ENCODE peak calls at places on chromosomes 12 and 14, in four cellular contexts. J is adipocyte, A is T-helper 9 cell, N is NCI-H2081. O is an unnamed sample.

GRCh38 chr14:104358528-104359300 is 220.3 kb downstream of the KIF26A start:
- DNase-seq in J (no peak), A (no peak), N (no peak), O (no peak)

GRCh38 chr12:70609203-70609602 is 28.0 kb downstream of the PTPRB start:
- DNase-seq in J (no peak), A (no peak), N (no peak), O (no peak)

GRCh38 chr14:68627868-68628604 is 164.8 kb downstream of the ZFP36L1 start:
- DNase-seq in J (no peak), A (peak), N (no peak), O (no peak)

GRCh38 chr14:90839024-90839888 is 23.0 kb upstream of the TTC7B start:
- DNase-seq in J (peak), A (no peak), N (no peak), O (peak)

GRCh38 chr12:82955020-82955419 is 268.3 kb downstream of the TMTC2 start:
- DNase-seq in J (peak), A (no peak), N (no peak), O (no peak)

GRCh38 chr12:107368586-107368985 is 275.2 kb upstream of the CRY1 start:
- DNase-seq in J (no peak), A (no peak), N (no peak), O (no peak)

GRCh38 chr12:97306121-97306520 is 156.5 kb upstream of the RMST start:
- DNase-seq in J (no peak), A (no peak), N (peak), O (no peak)

GRCh38 chr12:1912580-1913376 is 5.7 kb downstream of the CACNA2D4 start:
- DNase-seq in J (no peak), A (no peak), N (no peak), O (no peak)

GRCh38 chr12:122080149-122081107 is 1.9 kb downstream of the MLXIP start:
- DNase-seq in J (peak), A (no peak), N (peak), O (peak)

GRCh38 chr14:106029959-106030358 is 503.6 kb downstream of the TMEM121 start:
- DNase-seq in J (no peak), A (no peak), N (no peak), O (no peak)

GRCh38 chr14:55588259-55588699 is 8.3 kb downstream of the KTN1 start:
- DNase-seq in J (peak), A (no peak), N (no peak), O (peak)

GRCh38 chr14:41446008-41446407 is 160.7 kb upstream of the LRFN5 start:
- DNase-seq in J (no peak), A (no peak), N (no peak), O (no peak)

GRCh38 chr12:46492471-46493351 is 120.1 kb upstream of the SLC38A2 start:
- DNase-seq in J (peak), A (no peak), N (no peak), O (peak)

GRCh38 chr12:7349418-7349817 is 45.5 kb downstream of the ACSM4 start:
- DNase-seq in J (no peak), A (no peak), N (no peak), O (no peak)

GRCh38 chr12:45773734-45774133 is 44.2 kb downstream of the ARID2 start:
- DNase-seq in J (no peak), A (no peak), N (no peak), O (no peak)

GRCh38 chr12:34287986-34288962 is 266.0 kb downstream of the ALG10 start:
- DNase-seq in J (no peak), A (no peak), N (no peak), O (no peak)

GRCh38 chr12:105861232-105861631 is 277.5 kb downstream of the NUAK1 start:
- DNase-seq in J (no peak), A (no peak), N (peak), O (no peak)

GRCh38 chr14:104361101-104361591 is 218.4 kb upstream of the C14orf180 start:
- DNase-seq in J (no peak), A (no peak), N (no peak), O (no peak)

GRCh38 chr12:15558915-15559528 is 230.2 kb downstream of the EPS8 start:
- DNase-seq in J (no peak), A (no peak), N (no peak), O (peak)

GRCh38 chr12:94618995-94619695 is 31.2 kb downstream of the TMCC3 start:
- DNase-seq in J (peak), A (no peak), N (no peak), O (peak)

GRCh38 chr12:62722971-62723680 is 211.8 kb downstream of the PPM1H start:
- DNase-seq in J (no peak), A (no peak), N (no peak), O (no peak)

GRCh38 chr12:43318002-43318401 is 234.0 kb downstream of the ADAMTS20 start:
- DNase-seq in J (no peak), A (no peak), N (no peak), O (no peak)

GRCh38 chr12:51600721-51601120 is 9.7 kb downstream of the SCN8A start:
- DNase-seq in J (no peak), A (no peak), N (no peak), O (no peak)

GRCh38 chr14:89504084-89504483 is 87.1 kb upstream of the FOXN3 start:
- DNase-seq in J (peak), A (no peak), N (no peak), O (no peak)

GRCh38 chr12:113997365-113997764 is 31.2 kb upstream of the RBM19 start:
- DNase-seq in J (no peak), A (no peak), N (no peak), O (no peak)